ENCODE peak calls at places on chromosomes 6 and 20, in six cellular contexts. D is ascending aorta, S is PC-3, O is putamen, F is pancreas, I is NCI-H510A treated with DMSO at 0.1 percent for 48 hours. U is an unnamed sample.

GRCh38 chr6:153503810-153504209 is 372.7 kb upstream of the RGS17 start:
- DNase-seq in D (no peak), S (peak; percentile 12), O (no peak), F (no peak), I (no peak), U (no peak)

GRCh38 chr6:162258647-162259046 is 468.9 kb downstream of the PRKN start:
- DNase-seq in D (no peak), S (no peak), O (no peak), F (no peak), I (peak; percentile 85), U (no peak)

GRCh38 chr6:159217595-159218275 is 48.5 kb downstream of the FNDC1 start:
- DNase-seq in D (no peak), S (peak; percentile 33), O (no peak), F (peak; percentile 82), I (peak; percentile 1), U (peak; percentile 52)

GRCh38 chr6:160224599-160225237 is 33.9 kb downstream of the SLC22A2 start:
- DNase-seq in D (peak; percentile 71), S (no peak), O (no peak), F (no peak), I (no peak), U (no peak)

GRCh38 chr6:36592221-36592655 is 1.9 kb upstream of the SRSF3 start:
- DNase-seq in D (no peak), S (no peak), O (no peak), F (peak; percentile 47), I (no peak), U (no peak)

GRCh38 chr20:25271486-25272222 is 23.8 kb downstream of the PYGB start:
- DNase-seq in D (peak; percentile 48), S (no peak), O (no peak), F (peak; percentile 33), I (no peak), U (no peak)

GRCh38 chr6:43780891-43781571 is 11.0 kb downstream of the VEGFA start:
- DNase-seq in D (no peak), S (no peak), O (no peak), F (no peak), I (no peak), U (peak; percentile 77)

GRCh38 chr6:122621638-122622037 is 11.4 kb downstream of the PKIB start:
- DNase-seq in D (no peak), S (no peak), O (no peak), F (no peak), I (peak; percentile 1), U (no peak)

GRCh38 chr20:35650632-35651031 is 14.1 kb downstream of the CPNE1 start:
- DNase-seq in D (no peak), S (no peak), O (no peak), F (no peak), I (no peak), U (no peak)

GRCh38 chr6:167643716-167644115 is 183.0 kb upstream of the AFDN start:
- DNase-seq in D (no peak), S (no peak), O (no peak), F (peak; percentile 39), I (no peak), U (no peak)

GRCh38 chr6:57247603-57248002 is 25.5 kb upstream of the RAB23 start:
- DNase-seq in D (no peak), S (no peak), O (no peak), F (no peak), I (no peak), U (no peak)

U was measured in T47D.